ENCODE peak calls at places on chromosomes 12 and 14, in five cellular contexts. W is fibroblast of lung, N is right lobe of liver, A is IMR-90, D is tibial nerve. J is an unnamed sample. For H3K4me1, the result is how much of the 10 kb centered on the place peaks cover.

GRCh38 chr12:21894792-21895392 is 46.3 kb downstream of the ABCC9 start:
- DNase-seq in N (peak), A (peak), D (no peak), W (peak), J (no peak)

GRCh38 chr12:3293446-3294161 is 197.4 kb upstream of the PRMT8 start:
- DNase-seq in N (no peak), W (no peak), A (peak), D (no peak), J (no peak)

GRCh38 chr14:92900660-92901059 is 22.3 kb upstream of the CHGA start:
- DNase-seq in W (no peak), D (no peak), A (no peak), N (no peak), J (no peak)

GRCh38 chr12:67441736-67442346 is 172.7 kb downstream of the CAND1 start:
- DNase-seq in N (peak), A (peak), W (peak), D (peak), J (peak)

GRCh38 chr14:79584679-79585078 is 626.6 kb downstream of the DIO2 start:
- DNase-seq in N (no peak), D (no peak), W (peak), A (peak), J (no peak)

GRCh38 chr14:61553730-61554641 is 141.3 kb upstream of the HIF1A start:
- DNase-seq in W (peak), A (peak), N (peak), D (no peak), J (no peak)

GRCh38 chr12:12528361-12529092 is 34.1 kb downstream of the DUSP16 start:
- DNase-seq in N (no peak), D (no peak), A (no peak), W (no peak), J (no peak)

GRCh38 chr14:41604793-41605534 is 1.7 kb upstream of the LRFN5 start:
- DNase-seq in N (no peak), D (no peak), A (peak), W (peak), J (no peak)

GRCh38 chr12:64780220-64780530 is 21.0 kb upstream of the GNS start:
- DNase-seq in W (no peak), D (no peak), A (no peak), N (no peak), J (no peak)

GRCh38 chr12:113899042-113899843 is 66.9 kb downstream of the RBM19 start:
- DNase-seq in D (no peak), N (no peak), W (no peak), A (no peak), J (no peak)

GRCh38 chr12:132777614-132778013 is 16.0 kb upstream of the ANKLE2 start:
- DNase-seq in N (no peak), W (no peak), A (no peak), D (no peak), J (no peak)

GRCh38 chr14:54642950-54643695 is 76.2 kb downstream of the SAMD4A start:
- DNase-seq in D (no peak), W (peak), N (no peak), A (peak), J (no peak)

GRCh38 chr12:106127289-106128126 is 11.2 kb downstream of the NUAK1 start:
- DNase-seq in N (no peak), A (peak), D (no peak), W (no peak), J (no peak)

GRCh38 chr14:77979666-77980351 is 179.9 kb downstream of the ADCK1 start:
- DNase-seq in A (no peak), W (no peak), N (no peak), D (no peak), J (no peak)

GRCh38 chr12:10701226-10701681 is 21.9 kb downstream of the YBX3 start:
- DNase-seq in D (no peak), A (no peak), W (no peak), N (no peak), J (no peak)

GRCh38 chr12:65822732-65823480 is 1.4 kb upstream of the HMGA2 start:
- DNase-seq in N (no peak), A (peak), W (peak), D (no peak), J (no peak)

GRCh38 chr12:104764225-104765073 is 193.6 kb downstream of the SLC41A2 start:
- DNase-seq in N (no peak), D (no peak), A (no peak), W (no peak), J (no peak)

GRCh38 chr12:54227376-54227775 is 38.6 kb upstream of the SMUG1 start:
- DNase-seq in D (no peak), W (no peak), A (no peak), N (no peak), J (no peak)

GRCh38 chr12:6069452-6070093 is 54.9 kb downstream of the VWF start:
- DNase-seq in N (no peak), A (peak), W (peak), D (no peak), J (no peak)

GRCh38 chr14:35858521-35859209 is 32.5 kb downstream of the BRMS1L start:
- DNase-seq in N (no peak), W (peak), A (peak), D (no peak), J (no peak)

GRCh38 chr12:63941879-63942278 is 97.4 kb downstream of the SRGAP1 start:
- DNase-seq in A (no peak), D (no peak), W (no peak), N (no peak), J (no peak)

GRCh38 chr12:39620664-39621658 is 1.4 kb upstream of the ABCD2 start:
- DNase-seq in N (no peak), A (no peak), W (peak), D (no peak), J (no peak)

GRCh38 chr14:34750670-34751069 is 36.3 kb upstream of the CFL2 start:
- DNase-seq in W (peak), A (peak), D (no peak), N (no peak), J (no peak)

GRCh38 chr12:57226588-57227314 is 2.8 kb upstream of the SHMT2 start:
- DNase-seq in W (no peak), A (no peak), N (no peak), D (no peak), J (no peak)
- H3K27ac ChIP-seq in W (no peak), A (no peak), N (no peak), D (no peak), J (no peak)

DNA sequence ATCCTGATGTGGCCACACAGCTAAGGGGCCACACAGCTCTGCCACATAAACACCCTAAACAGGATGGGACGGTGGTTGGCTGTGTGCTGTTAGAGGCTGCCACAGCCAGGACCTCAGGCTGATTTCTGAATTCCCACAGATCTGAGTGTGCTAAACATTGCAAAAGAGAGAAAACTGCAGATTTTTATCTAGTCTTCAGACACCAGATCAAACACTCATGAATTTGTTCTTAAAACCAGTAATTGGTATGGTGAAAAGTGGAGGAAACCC is 190.7 kb downstream of the MON2 start:
- DNase-seq in N (no peak), D (no peak), W (no peak), A (no peak), J (no peak)
- H3K4me1 ChIP-seq in N (under half), D (under half), W (under half), A (under half), J (under half)

GRCh38 chr12:111031956-111032919 is 111.9 kb upstream of the MYL2 start:
- DNase-seq in D (no peak), A (no peak), N (no peak), W (no peak), J (no peak)

GRCh38 chr12:111034148-111034910 is 114.0 kb upstream of the MYL2 start:
- DNase-seq in W (no peak), D (no peak), N (no peak), A (no peak), J (no peak)

GRCh38 chr12:111034911-111035577 is 114.7 kb upstream of the MYL2 start:
- DNase-seq in D (no peak), A (no peak), N (no peak), W (no peak), J (no peak)

GRCh38 chr12:111035578-111036301 is 115.4 kb upstream of the MYL2 start:
- DNase-seq in A (no peak), W (no peak), N (no peak), D (no peak), J (no peak)

DNA sequence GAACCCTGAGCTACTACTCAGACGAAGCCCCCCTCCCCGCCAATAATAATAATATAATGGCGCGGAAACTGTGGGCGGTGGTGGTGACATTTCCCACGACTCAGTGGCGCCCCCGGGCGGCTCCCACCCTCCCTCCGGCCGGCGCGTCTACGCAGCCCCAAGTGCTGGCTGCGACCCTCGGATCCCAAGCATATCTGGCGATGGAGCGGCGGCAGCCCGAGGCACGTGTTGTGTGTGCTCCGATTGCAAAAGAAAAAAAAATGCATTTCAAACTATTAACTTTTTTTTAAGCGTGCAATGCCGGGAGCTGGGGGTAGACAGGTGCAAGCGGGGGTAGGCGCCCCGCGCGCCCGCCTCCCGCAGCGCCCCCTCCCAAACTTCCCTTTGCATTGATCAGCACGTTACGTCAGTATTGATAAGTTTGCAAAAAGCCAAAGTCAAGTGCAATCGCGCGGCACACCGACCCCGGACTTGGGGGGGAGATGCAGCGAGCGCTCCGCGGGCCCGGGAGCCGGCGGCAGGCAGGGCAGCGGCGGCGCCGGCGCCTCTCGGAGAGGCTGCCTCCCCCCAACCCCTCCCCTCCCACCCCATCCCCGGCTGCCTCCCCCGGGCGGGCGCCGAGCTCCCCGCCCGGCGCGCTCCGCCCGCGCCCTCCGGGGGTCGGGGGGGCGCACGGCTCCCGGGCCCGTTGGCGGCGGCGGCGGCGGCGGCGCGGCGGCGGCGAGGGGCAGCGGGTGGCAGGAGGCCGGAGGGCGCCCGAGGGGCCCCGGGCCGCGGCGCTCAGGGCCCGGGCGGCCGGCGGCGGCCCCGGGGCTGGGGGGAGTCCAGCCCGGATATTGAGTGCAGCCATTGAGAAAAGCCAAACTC is 113.1 kb upstream of the MYL2 start:
- DNase-seq in N (no peak), W (no peak), A (no peak), D (no peak), J (no peak)
- H3K27ac ChIP-seq in N (no peak), W (no peak), A (no peak), D (no peak), J (no peak)

GRCh38 chr14:52049721-52050588 is 18.9 kb downstream of the NID2 start:
- DNase-seq in A (no peak), D (no peak), W (no peak), N (no peak), J (no peak)

GRCh38 chr14:52048132-52048531 is 20.7 kb downstream of the NID2 start:
- DNase-seq in N (no peak), W (no peak), A (no peak), D (no peak), J (no peak)

GRCh38 chr14:52049271-52049670 is 19.6 kb downstream of the NID2 start:
- DNase-seq in W (no peak), N (no peak), A (no peak), D (no peak), J (no peak)

GRCh38 chr14:52046376-52046917 is 22.4 kb downstream of the NID2 start:
- DNase-seq in A (peak), D (no peak), N (no peak), W (no peak), J (no peak)

GRCh38 chr14:52048641-52049204 is 20.1 kb downstream of the NID2 start:
- DNase-seq in W (no peak), D (peak), N (no peak), A (no peak), J (no peak)
- H3K4me1 ChIP-seq in W (half or more), D (under half), N (under half), A (half or more), J (under half)

DNA sequence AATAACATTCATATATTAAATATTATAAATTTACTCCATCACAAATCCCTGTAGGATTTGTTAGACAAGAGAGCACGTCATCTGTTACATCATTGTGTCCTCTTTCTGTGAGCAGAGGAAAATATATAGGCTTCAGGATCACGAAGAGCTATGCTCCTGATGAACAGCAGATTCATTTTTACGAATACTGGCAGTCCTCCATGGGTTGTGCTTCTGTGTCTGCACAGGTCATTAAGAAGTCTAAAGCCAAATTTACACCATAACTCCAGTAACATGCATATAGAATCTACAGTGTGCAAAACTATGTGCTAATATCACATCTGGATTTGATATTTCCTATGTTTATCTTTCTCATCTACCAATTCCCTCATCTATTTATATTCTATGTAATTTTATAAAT is 26.0 kb upstream of the NID2 start:
- DNase-seq in A (no peak), W (peak), N (no peak), D (no peak), J (no peak)
- H3K27ac ChIP-seq in A (no peak), W (no peak), N (no peak), D (no peak), J (no peak)

GRCh38 chr14:69612014-69612758 is 790 bp downstream of the SUSD6 start:
- DNase-seq in A (peak), N (peak), D (no peak), W (peak), J (peak)

GRCh38 chr14:69610020-69610858 is 1.2 kb upstream of the SUSD6 start:
- DNase-seq in A (no peak), D (no peak), W (no peak), N (no peak), J (no peak)

GRCh38 chr14:69612759-69613145 is 1.4 kb downstream of the SUSD6 start:
- DNase-seq in D (no peak), N (no peak), W (no peak), A (no peak), J (no peak)

GRCh38 chr14:69611264-69612013 is at the start of gene SUSD6:
- DNase-seq in W (peak), D (peak), N (peak), A (peak), J (peak)

GRCh38 chr14:69610859-69611263 is 535 bp upstream of the SUSD6 start:
- DNase-seq in W (no peak), D (no peak), A (no peak), N (no peak), J (no peak)
- H3K4me1 ChIP-seq in W (under half), D (under half), A (under half), N (under half), J (half or more)